ENCODE peak calls at places on chromosomes 11 and 22, in four cellular contexts. Z, R, G and T are unnamed samples.

GRCh38 chr11:35272391-35272821 is 133.4 kb downstream of the CD44 start:
- DNase-seq in Z (no peak), R (no peak), G (peak), T (no peak)

GRCh38 chr22:36852056-36852973 is 8.5 kb upstream of the NCF4 start:
- DNase-seq in Z (no peak), R (no peak), G (no peak), T (peak)

GRCh38 chr11:64745523-64746328 is 1.8 kb upstream of the RASGRP2 start:
- DNase-seq in Z (peak), R (no peak), G (no peak), T (peak)

GRCh38 chr11:15483205-15483604 is 368.5 kb downstream of the INSC start:
- DNase-seq in Z (no peak), R (no peak), G (no peak), T (no peak)

GRCh38 chr11:85914425-85914824 is 59.2 kb downstream of the CCDC83 start:
- DNase-seq in Z (no peak), R (no peak), G (no peak), T (no peak)

GRCh38 chr11:59857444-59858434 is 8.5 kb downstream of the TCN1 start:
- DNase-seq in Z (peak), R (no peak), G (no peak), T (peak)

GRCh38 chr11:130216591-130217132 is 57.1 kb downstream of the ST14 start:
- DNase-seq in Z (no peak), R (no peak), G (no peak), T (no peak)

GRCh38 chr11:34407121-34407813 is 31.5 kb upstream of the CAT start:
- DNase-seq in Z (no peak), R (peak), G (no peak), T (no peak)

GRCh38 chr11:129643031-129643721 is 172.5 kb upstream of the TMEM45B start:
- DNase-seq in Z (peak), R (no peak), G (no peak), T (no peak)

GRCh38 chr22:17781319-17782031 is 7.2 kb upstream of the BID start:
- DNase-seq in Z (peak), R (peak), G (peak), T (no peak)

GRCh38 chr11:75352417-75353206 is 1.2 kb upstream of the ARRB1 start:
- DNase-seq in Z (no peak), R (no peak), G (no peak), T (no peak)

GRCh38 chr11:15969281-15969680 is 387.1 kb downstream of the SOX6 start:
- DNase-seq in Z (peak), R (peak), G (peak), T (peak)

GRCh38 chr11:107043242-107043991 is 25.1 kb upstream of the GUCY1A2 start:
- DNase-seq in Z (no peak), R (no peak), G (peak), T (no peak)

GRCh38 chr22:39384750-39385480 is 14.7 kb upstream of the TAB1 start:
- DNase-seq in Z (peak), R (peak), G (no peak), T (peak)

GRCh38 chr11:134731562-134731961 is 319.5 kb upstream of the B3GAT1 start:
- DNase-seq in Z (no peak), R (no peak), G (no peak), T (no peak)

GRCh38 chr22:38398609-38399401 is 56.2 kb downstream of the KCNJ4 start:
- DNase-seq in Z (no peak), R (peak), G (no peak), T (peak)

GRCh38 chr11:71488086-71488967 is 35.3 kb downstream of the NADSYN1 start:
- DNase-seq in Z (peak), R (no peak), G (no peak), T (peak)
- TF ChIP-seq RAD21 in Z (no peak), R (no peak), G (no peak), T (no peak)

DNA sequence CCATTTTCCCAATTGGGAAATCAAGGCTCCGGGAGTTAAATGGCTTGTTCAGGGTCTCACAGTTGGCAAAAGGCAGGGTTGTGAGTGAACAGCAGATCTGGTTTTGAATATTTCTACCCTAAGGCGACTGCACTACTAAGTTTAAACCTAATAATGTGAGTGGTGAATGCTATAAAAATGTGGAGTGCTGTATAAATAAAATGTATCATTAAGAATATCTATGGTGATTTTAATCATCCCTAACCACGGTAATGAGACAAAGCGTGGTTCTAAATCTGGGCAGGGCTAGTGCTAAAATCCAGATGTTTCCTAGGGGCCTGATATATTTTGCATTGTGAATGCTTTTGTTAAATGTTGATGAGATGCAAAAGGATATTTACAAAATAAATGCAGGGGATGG is 58.0 kb downstream of the TSPAN18 start:
- DNase-seq in Z (no peak), R (no peak), G (no peak), T (no peak)
- H3K4me2 ChIP-seq in Z (no peak), R (no peak), G (no peak), T (no peak)

GRCh38 chr11:2470495-2470894 is 25.7 kb downstream of the KCNQ1 start:
- DNase-seq in Z (no peak), R (no peak), G (no peak), T (no peak)

GRCh38 chr11:2466869-2467694 is 22.3 kb downstream of the KCNQ1 start:
- DNase-seq in Z (no peak), R (no peak), G (no peak), T (no peak)

GRCh38 chr11:2466069-2466801 is 21.4 kb downstream of the KCNQ1 start:
- DNase-seq in Z (no peak), R (no peak), G (no peak), T (no peak)

GRCh38 chr11:2467695-2468055 is 22.9 kb downstream of the KCNQ1 start:
- DNase-seq in Z (no peak), R (no peak), G (no peak), T (no peak)

GRCh38 chr11:2468363-2469240 is 23.8 kb downstream of the KCNQ1 start:
- DNase-seq in Z (no peak), R (no peak), G (no peak), T (peak)
- TF ChIP-seq CHD4 in Z (no peak), R (no peak), G (no peak), T (no peak)

GRCh38 chr22:21104126-21104691 is 58.5 kb downstream of the LRRC74B start:
- DNase-seq in Z (no peak), R (no peak), G (no peak), T (no peak)
- TF ChIP-seq RAD21 in Z (no peak), R (no peak), G (no peak), T (no peak)

DNA sequence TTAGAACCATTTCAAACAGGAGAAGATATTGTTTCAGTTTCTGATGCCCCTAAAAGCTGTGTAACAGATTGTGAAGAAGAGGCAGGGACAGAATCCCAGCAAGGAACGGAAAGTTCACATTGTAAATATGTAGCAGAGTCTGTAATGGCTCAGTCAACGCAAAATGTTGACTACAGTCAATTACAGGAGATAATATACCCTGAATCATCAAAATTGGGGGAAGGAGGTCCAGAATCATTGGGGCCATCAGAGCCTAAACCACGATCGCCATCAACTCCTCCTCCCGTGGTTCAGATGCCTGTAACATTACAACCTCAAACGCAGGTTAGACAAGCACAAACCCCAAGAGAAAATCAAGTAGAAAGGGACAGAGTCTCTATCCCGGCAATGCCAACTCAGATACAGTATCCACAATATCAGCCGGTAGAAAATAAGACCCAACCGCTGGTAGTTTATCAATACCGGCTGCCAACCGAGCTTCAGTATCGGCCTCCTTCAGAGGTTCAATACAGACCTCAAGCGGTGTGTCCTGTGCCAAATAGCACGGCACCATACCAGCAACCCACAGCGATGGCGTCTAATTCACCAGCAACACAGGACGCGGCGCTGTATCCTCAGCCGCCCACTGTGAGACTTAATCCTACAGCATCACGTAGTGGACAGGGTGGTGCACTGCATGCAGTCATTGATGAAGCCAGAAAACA is 40.8 kb downstream of the IGLL1 start:
- DNase-seq in Z (peak), R (peak), G (peak), T (peak)
- H3K4me2 ChIP-seq in Z (peak), R (peak), G (no peak), T (peak)

GRCh38 chr11:115674176-115674575 is 170.0 kb upstream of the CADM1 start:
- DNase-seq in Z (no peak), R (no peak), G (no peak), T (no peak)
- TF ChIP-seq CHD4 in Z (no peak), R (no peak), G (no peak), T (no peak)